ENCODE peak calls at places on chromosomes 6 and 20, in nine cellular contexts. D is left ventricle myocardium inferior; Q is mesothelial cell of epicardium; F is HEK293T; L is naive B cell; A is activated CD4-positive, alpha-beta memory T cell treated with anti-CD3 and anti-CD28 coated beads, Interleukin-2, amount 10 ng/mL, durations not matched to agents 7 days and 5 days; P is SHP77 treated with DMSO at 0.1 percent for 48 hours; N is astrocyte of the spinal cord; K is naive thymus-derived CD8-positive, alpha-beta T cell. W is an unnamed sample.

GRCh38 chr20:60062431-60063336 is 104.5 kb downstream of the CDH26 start:
- DNase-seq in D (no peak), Q (no peak), F (no peak), L (no peak), A (no peak), P (no peak), N (peak), K (no peak), W (no peak)

GRCh38 chr6:5175635-5176034 is 85.1 kb downstream of the LYRM4 start:
- DNase-seq in D (no peak), Q (no peak), F (no peak), L (no peak), A (no peak), P (no peak), N (no peak), K (no peak), W (no peak)

GRCh38 chr20:32527447-32528055 is 57.6 kb downstream of the NOL4L start:
- DNase-seq in D (no peak), Q (no peak), F (no peak), L (no peak), A (no peak), P (no peak), N (no peak), K (peak), W (no peak)

GRCh38 chr6:145815875-145816274 is 1.3 kb upstream of the FBXO30 start:
- DNase-seq in D (no peak), Q (no peak), F (no peak), L (no peak), A (no peak), P (no peak), N (no peak), K (no peak), W (no peak)

GRCh38 chr6:120903836-120904235 is 430.4 kb downstream of the TBC1D32 start:
- DNase-seq in D (no peak), Q (no peak), F (no peak), L (no peak), A (no peak), P (no peak), N (no peak), K (no peak), W (no peak)

GRCh38 chr20:58111340-58112016 is 117.0 kb downstream of the ANKRD60 start:
- DNase-seq in D (no peak), Q (no peak), F (no peak), L (no peak), A (no peak), P (no peak), N (no peak), K (no peak), W (no peak)

GRCh38 chr6:150846641-150847040 is 18.9 kb upstream of the MTHFD1L start:
- DNase-seq in D (no peak), Q (no peak), F (no peak), L (no peak), A (no peak), P (no peak), N (no peak), K (no peak), W (no peak)

GRCh38 chr6:41199427-41200246 is 1.3 kb downstream of the TREML2 start:
- DNase-seq in D (no peak), Q (no peak), F (no peak), L (peak), A (peak), P (no peak), N (no peak), K (peak), W (peak)

GRCh38 chr6:118921084-118921483 is 13.9 kb downstream of the MCM9 start:
- DNase-seq in D (no peak), Q (no peak), F (no peak), L (no peak), A (no peak), P (no peak), N (no peak), K (no peak), W (no peak)

GRCh38 chr20:60559462-60559861 is 601.2 kb downstream of the CDH26 start:
- DNase-seq in D (no peak), Q (no peak), F (no peak), L (no peak), A (no peak), P (peak), N (no peak), K (no peak), W (no peak)

GRCh38 chr6:1263850-1264377 is 48.0 kb upstream of the FOXQ1 start:
- DNase-seq in D (no peak), Q (no peak), F (no peak), L (no peak), A (no peak), P (no peak), N (no peak), K (no peak), W (no peak)

W was measured in CD4-positive, alpha-beta T cell.